ENCODE peak calls at places on chromosomes 3 and 15, in four cellular contexts. Y is H1, A is IMR-90, L is mesendoderm. Z is an unnamed sample.
A peak's percentile ranks its signal among the peaks of the same experiment; 100 is the strongest.

GRCh38 chr15:38647683-38648082 is 83.1 kb upstream of the RASGRP1 start:
- DNase-seq in Y (no peak), A (peak; percentile 19), L (peak; percentile 37), Z (no peak)

GRCh38 chr3:61442696-61443095 is 118.7 kb upstream of the PTPRG start:
- DNase-seq in Y (no peak), A (no peak), L (no peak), Z (no peak)

GRCh38 chr15:53482055-53482454 is 277.4 kb downstream of the WDR72 start:
- DNase-seq in Y (no peak), A (no peak), L (no peak), Z (no peak)

GRCh38 chr3:39260957-39261356 is 18.9 kb downstream of the CX3CR1 start:
- DNase-seq in Y (no peak), A (peak; percentile 71), L (peak; percentile 81), Z (no peak)

GRCh38 chr3:80734483-80734882 is 966.7 kb upstream of the ROBO1 start:
- DNase-seq in Y (no peak), A (no peak), L (no peak), Z (no peak)

GRCh38 chr3:14522768-14523167 is 17.4 kb downstream of the GRIP2 start:
- DNase-seq in Y (no peak), A (no peak), L (no peak), Z (peak; percentile 11)

GRCh38 chr15:78065284-78065872 is 12.1 kb downstream of the TBC1D2B start:
- DNase-seq in Y (no peak), A (peak; percentile 99), L (peak; percentile 65), Z (no peak)

GRCh38 chr3:73805435-73805834 is 180.7 kb upstream of the PDZRN3 start:
- DNase-seq in Y (no peak), A (no peak), L (no peak), Z (no peak)

GRCh38 chr15:38961886-38962285 is 397.3 kb upstream of the RASGRP1 start:
- DNase-seq in Y (no peak), A (peak; percentile 3), L (no peak), Z (no peak)

GRCh38 chr15:90264649-90265048 is 823 bp upstream of the NGRN start:
- DNase-seq in Y (no peak), A (no peak), L (no peak), Z (no peak)

GRCh38 chr3:113617726-113618125 is 78.7 kb downstream of the USF3 start:
- DNase-seq in Y (no peak), A (no peak), L (no peak), Z (no peak)
- H4K5ac ChIP-seq in Y (no peak overlapping the region), A (no peak overlapping the region), L (no peak overlapping the region), Z (no peak overlapping the region)

DNA sequence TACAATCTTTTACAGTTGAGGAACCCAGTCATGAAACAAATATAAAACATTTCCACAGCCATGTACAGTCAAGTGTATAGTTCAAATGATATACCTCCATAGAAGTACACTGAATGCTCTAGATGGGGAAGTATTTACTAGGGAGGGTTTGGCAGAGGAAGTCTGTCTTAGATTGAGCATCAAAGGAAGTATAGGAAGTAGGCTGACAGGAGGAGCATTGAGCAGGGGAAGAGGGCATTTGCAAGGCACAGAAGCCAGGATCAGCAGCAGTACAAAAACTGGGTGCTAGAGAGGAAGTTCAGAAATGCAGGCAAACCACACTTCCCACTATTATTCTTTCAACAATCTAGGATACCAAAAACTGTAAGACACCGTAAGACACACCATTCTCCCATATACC is 122.6 kb downstream of the ANO10 start:
- DNase-seq in Y (no peak), A (no peak), L (no peak), Z (no peak)
- H4K5ac ChIP-seq in Y (no peak overlapping the region), A (no peak overlapping the region), L (no peak overlapping the region), Z (no peak overlapping the region)

DNA sequence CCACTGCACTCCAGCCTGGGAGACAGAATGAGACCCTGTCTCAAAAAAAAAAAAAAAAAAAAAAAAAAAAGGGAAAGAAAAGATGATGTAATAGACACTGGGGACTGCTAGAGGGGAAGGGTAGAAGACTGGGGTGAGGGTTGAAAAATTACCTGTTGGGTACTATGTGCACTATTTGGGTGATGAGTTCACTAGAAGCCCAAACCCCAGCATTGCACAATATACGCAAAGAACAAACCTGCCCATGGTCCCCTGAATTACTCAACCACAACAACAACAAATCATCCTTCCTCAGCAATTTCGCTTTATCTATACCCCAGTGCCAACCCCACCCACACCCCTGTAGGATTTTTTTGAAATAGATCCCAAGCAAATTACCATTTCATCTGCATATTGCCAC is 13.5 kb downstream of the NIPA1 start:
- DNase-seq in Y (no peak), A (no peak), L (no peak), Z (no peak)
- H4K5ac ChIP-seq in Y (no peak overlapping the region), A (no peak overlapping the region), L (no peak overlapping the region), Z (no peak overlapping the region)

DNA sequence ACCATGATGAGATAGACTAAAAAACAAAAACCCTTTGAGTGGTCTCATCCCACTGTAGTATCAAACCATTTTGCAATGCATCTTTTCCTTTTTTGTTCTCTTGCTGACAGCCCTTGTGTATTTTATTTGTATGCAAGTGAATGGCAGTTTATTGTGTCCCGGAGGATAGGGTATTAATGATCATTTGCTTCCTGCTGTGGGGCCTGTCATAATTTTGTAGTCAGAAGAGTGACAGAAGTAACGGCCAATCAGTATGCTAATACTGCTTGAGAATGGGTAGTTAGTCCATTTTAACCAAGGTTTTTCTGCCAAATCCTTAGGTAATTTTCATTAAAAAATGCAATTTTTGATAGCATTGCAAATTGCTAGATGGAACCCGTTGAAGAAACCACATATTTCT is 75.5 kb upstream of the PLSCR5 start:
- DNase-seq in Y (no peak), A (no peak), L (peak; percentile 11), Z (no peak)
- H4K5ac ChIP-seq in Y (no peak overlapping the region), A (no peak overlapping the region), L (no peak overlapping the region), Z (no peak overlapping the region)

GRCh38 chr3:81793410-81793809 is 32.0 kb upstream of the GBE1 start:
- DNase-seq in Y (no peak), A (no peak), L (no peak), Z (no peak)

GRCh38 chr3:81799403-81799802 is 38.0 kb upstream of the GBE1 start:
- DNase-seq in Y (no peak), A (no peak), L (no peak), Z (no peak)
- H4K5ac ChIP-seq in Y (no peak overlapping the region), A (no peak overlapping the region), L (no peak overlapping the region), Z (no peak overlapping the region)

DNA sequence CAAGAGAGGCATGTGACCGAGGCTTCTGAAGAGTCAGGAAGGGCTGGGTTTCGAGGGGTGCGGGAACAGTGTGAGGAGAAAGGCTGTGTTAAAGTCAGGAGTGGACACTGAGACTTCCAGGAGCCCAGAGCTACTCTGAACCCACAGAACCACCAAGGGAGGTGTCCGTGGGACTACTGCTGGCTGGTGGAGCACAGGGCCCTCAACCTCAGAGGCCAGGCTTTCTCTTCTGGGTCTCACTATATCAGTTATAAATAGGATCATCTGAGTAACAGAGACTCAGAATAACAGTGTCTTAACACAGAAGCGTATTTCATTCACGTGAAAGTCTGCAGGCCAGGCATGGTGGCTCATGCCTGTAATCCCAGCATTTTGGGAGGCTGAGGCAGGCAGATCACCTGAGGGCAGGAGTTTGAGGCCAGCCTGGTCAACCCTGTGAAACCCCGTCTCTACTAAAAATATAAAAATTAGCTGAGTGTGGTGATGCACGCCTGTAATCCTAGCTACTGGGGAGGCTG is 113.6 kb downstream of the TMEM266 start:
- DNase-seq in Y (no peak), A (no peak), L (no peak), Z (no peak)
- H4K5ac ChIP-seq in Y (no peak overlapping the region), A (no peak overlapping the region), L (no peak overlapping the region), Z (no peak overlapping the region)

DNA sequence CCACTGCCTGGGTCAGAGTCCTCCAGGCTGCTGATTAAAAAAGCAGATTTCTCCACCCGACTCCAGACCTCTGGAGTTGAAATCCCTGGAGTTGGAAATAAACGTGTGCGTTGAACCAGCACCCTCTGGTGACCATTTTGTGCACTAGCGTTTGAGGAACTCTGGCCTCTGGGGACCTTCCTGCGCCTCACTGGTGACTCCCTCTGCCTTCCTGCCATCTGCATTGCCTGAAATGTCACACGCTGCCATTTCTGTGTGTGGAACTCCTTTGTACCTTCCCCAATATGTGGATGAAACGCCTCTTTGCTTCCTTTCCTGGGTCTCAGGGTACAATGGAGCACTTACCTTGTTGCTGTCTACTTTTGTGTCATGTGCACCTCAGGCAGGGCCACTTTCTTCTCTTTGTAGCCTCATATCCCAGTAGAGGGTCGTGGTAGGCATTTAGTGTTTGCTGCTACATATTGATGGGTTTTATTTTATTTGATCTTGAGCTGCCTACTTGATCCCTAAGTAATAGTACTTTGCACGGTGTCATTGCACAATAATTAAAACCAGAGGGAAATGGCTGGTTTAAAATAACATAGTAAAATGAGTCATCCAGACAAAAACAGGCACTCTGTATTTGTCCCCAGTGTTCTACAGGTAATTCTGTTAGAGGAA is 56.8 kb downstream of the GPR171 start:
- DNase-seq in Y (peak; percentile 78), A (peak; percentile 69), L (peak; percentile 92), Z (peak; percentile 82)
- H4K5ac ChIP-seq in Y (no peak overlapping the region), A (no peak overlapping the region), L (no peak overlapping the region), Z (no peak overlapping the region)

GRCh38 chr15:75483106-75483505 is 31.6 kb upstream of the SIN3A start:
- DNase-seq in Y (no peak), A (no peak), L (no peak), Z (no peak)
- H4K5ac ChIP-seq in Y (no peak overlapping the region), A (no peak overlapping the region), L (no peak overlapping the region), Z (no peak overlapping the region)

DNA sequence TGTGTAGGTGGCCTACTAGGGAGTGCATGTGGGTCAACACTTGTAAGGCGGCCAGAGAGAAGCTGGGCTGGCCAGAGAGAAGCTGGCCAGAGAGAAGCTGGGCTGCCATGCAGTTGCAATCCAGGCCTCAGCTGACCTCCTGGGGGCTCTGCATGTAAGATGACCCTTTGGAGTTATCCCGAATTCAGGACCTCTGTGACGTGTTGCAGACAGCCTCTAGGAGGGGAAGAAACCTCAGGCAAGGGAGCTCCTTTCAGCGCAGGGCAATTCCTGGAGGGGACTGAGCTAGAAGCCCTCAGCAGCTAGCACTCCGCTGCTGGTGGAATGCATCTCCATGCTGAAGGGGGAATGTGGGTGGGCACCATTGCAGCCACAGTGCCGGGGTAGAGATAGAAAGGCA is 15.8 kb upstream of the KBTBD12 start:
- DNase-seq in Y (no peak), A (no peak), L (peak; percentile 16), Z (peak; percentile 45)
- H4K5ac ChIP-seq in Y (no peak overlapping the region), A (no peak overlapping the region), L (no peak overlapping the region), Z (no peak overlapping the region)

GRCh38 chr3:59299561-59299960 is 249.7 kb upstream of the CFAP20DC start:
- DNase-seq in Y (no peak), A (no peak), L (no peak), Z (no peak)
- H4K5ac ChIP-seq in Y (no peak overlapping the region), A (no peak overlapping the region), L (no peak overlapping the region), Z (no peak overlapping the region)

Z was measured in H9.